ENCODE peak calls at places on chromosomes 1 and 21, in eight cellular contexts. U is astrocyte of the spinal cord, J is AG09309, O is PC-9, I is body of pancreas, E is colonic mucosa, L is brain microvascular endothelial cell, G is fibroblast of pulmonary artery. D is an unnamed sample.

GRCh38 chr1:63920154-63921117 is 146.6 kb downstream of the ROR1 start:
- DNase-seq in G (peak), L (peak), E (no peak), I (no peak), J (peak), U (peak), O (peak), D (peak)

GRCh38 chr1:40038693-40039092 is 1.8 kb upstream of the CAP1 start:
- DNase-seq in I (no peak), J (no peak), U (no peak), L (no peak), O (no peak), G (no peak), E (no peak), D (no peak)

GRCh38 chr1:229762891-229763290 is 136.8 kb downstream of the URB2 start:
- DNase-seq in O (no peak), L (no peak), J (no peak), U (no peak), I (no peak), E (no peak), G (no peak), D (no peak)

GRCh38 chr1:121586369-121587229 is 401.8 kb downstream of the SRGAP2C start:
- DNase-seq in E (peak), O (peak), G (no peak), U (no peak), I (peak), L (peak), J (no peak), D (no peak)

GRCh38 chr1:15740833-15741182 is 1.5 kb upstream of the TMEM82 start:
- DNase-seq in E (no peak), L (no peak), G (no peak), O (no peak), U (no peak), I (no peak), J (no peak), D (no peak)

GRCh38 chr1:116448785-116449385 is 75.8 kb downstream of the ATP1A1 start:
- DNase-seq in E (no peak), I (no peak), G (peak), J (no peak), O (peak), L (peak), U (peak), D (no peak)

GRCh38 chr1:237084399-237085077 is 42.6 kb downstream of the RYR2 start:
- DNase-seq in L (no peak), I (no peak), E (no peak), O (no peak), G (no peak), J (no peak), U (no peak), D (no peak)

GRCh38 chr1:109277434-109278204 is 5.3 kb downstream of the PSRC1 start:
- DNase-seq in J (no peak), O (peak), I (peak), U (peak), E (peak), L (peak), G (peak), D (no peak)

GRCh38 chr1:117606608-117607261 is 887 bp downstream of the TENT5C start:
- DNase-seq in I (peak), J (no peak), O (peak), E (peak), G (peak), L (no peak), U (peak), D (peak)

GRCh38 chr1:156708245-156708661 is 2.9 kb upstream of the CRABP2 start:
- DNase-seq in G (no peak), E (no peak), I (no peak), O (no peak), U (no peak), L (no peak), J (no peak), D (no peak)

GRCh38 chr1:3151456-3151855 is 82.5 kb downstream of the PRDM16 start:
- DNase-seq in J (no peak), U (no peak), E (no peak), G (no peak), O (no peak), I (no peak), L (no peak), D (no peak)

GRCh38 chr1:186026946-186027345 is 292.8 kb downstream of the HMCN1 start:
- DNase-seq in U (peak), I (no peak), O (no peak), J (no peak), G (no peak), L (peak), E (no peak), D (no peak)

GRCh38 chr1:156618853-156619581 is at the start of gene HAPLN2:
- DNase-seq in L (no peak), I (peak), E (no peak), G (peak), O (no peak), J (no peak), U (no peak), D (no peak)

GRCh38 chr1:82377201-82377884 is 576.6 kb downstream of the ADGRL2 start:
- DNase-seq in I (no peak), E (no peak), J (no peak), O (no peak), U (peak), G (peak), L (peak), D (no peak)

GRCh38 chr1:177922209-177922608 is 47.6 kb downstream of the SEC16B start:
- DNase-seq in O (no peak), U (no peak), J (no peak), G (no peak), I (no peak), E (no peak), L (no peak), D (no peak)
- TF ChIP-seq CTCF in O (no peak), U (no peak), J (no peak), G (no peak), I (no peak), E (no peak), L (peak), D (no peak)

GRCh38 chr1:225466848-225467192 is 39.0 kb upstream of the LBR start:
- DNase-seq in U (no peak), I (no peak), O (no peak), J (no peak), E (no peak), G (no peak), L (no peak), D (no peak)

GRCh38 chr1:225470210-225470609 is 42.4 kb upstream of the LBR start:
- DNase-seq in L (no peak), I (no peak), E (no peak), U (no peak), J (no peak), G (no peak), O (no peak), D (no peak)

GRCh38 chr1:225469051-225469450 is 41.2 kb upstream of the LBR start:
- DNase-seq in O (no peak), U (no peak), G (no peak), J (no peak), E (no peak), I (no peak), L (no peak), D (no peak)

GRCh38 chr1:225467193-225468020 is 39.6 kb upstream of the LBR start:
- DNase-seq in O (no peak), U (no peak), J (no peak), L (no peak), I (peak), G (peak), E (peak), D (no peak)

GRCh38 chr1:225468270-225469020 is 40.6 kb upstream of the LBR start:
- DNase-seq in G (no peak), O (no peak), E (no peak), U (no peak), L (no peak), I (no peak), J (no peak), D (no peak)
- H3K4me3 ChIP-seq in G (no peak), O (no peak), E (peak), U (no peak), L (no peak), I (no peak), J (no peak), D (no peak)

GRCh38 chr1:26998319-26999300 is 5.1 kb downstream of the TRNP1 start:
- DNase-seq in O (no peak), L (no peak), G (no peak), I (no peak), E (no peak), U (peak), J (no peak), D (peak)

GRCh38 chr1:27001570-27002360 is 8.3 kb downstream of the TRNP1 start:
- DNase-seq in O (no peak), I (peak), L (no peak), E (no peak), G (no peak), J (no peak), U (no peak), D (peak)

GRCh38 chr1:27000092-27000816 is 6.8 kb downstream of the TRNP1 start:
- DNase-seq in U (no peak), J (no peak), L (no peak), O (no peak), I (no peak), E (no peak), G (no peak), D (no peak)

GRCh38 chr1:27000817-27001460 is 7.4 kb downstream of the TRNP1 start:
- DNase-seq in G (peak), J (no peak), L (peak), E (no peak), U (peak), O (no peak), I (no peak), D (peak)

GRCh38 chr1:26999440-26999987 is 6.0 kb downstream of the TRNP1 start:
- DNase-seq in G (peak), E (no peak), U (peak), J (peak), I (peak), L (peak), O (peak), D (peak)
- TF ChIP-seq CTCF in G (no peak), E (no peak), U (peak), J (peak), I (no peak), L (peak), O (no peak), D (no peak)

DNA sequence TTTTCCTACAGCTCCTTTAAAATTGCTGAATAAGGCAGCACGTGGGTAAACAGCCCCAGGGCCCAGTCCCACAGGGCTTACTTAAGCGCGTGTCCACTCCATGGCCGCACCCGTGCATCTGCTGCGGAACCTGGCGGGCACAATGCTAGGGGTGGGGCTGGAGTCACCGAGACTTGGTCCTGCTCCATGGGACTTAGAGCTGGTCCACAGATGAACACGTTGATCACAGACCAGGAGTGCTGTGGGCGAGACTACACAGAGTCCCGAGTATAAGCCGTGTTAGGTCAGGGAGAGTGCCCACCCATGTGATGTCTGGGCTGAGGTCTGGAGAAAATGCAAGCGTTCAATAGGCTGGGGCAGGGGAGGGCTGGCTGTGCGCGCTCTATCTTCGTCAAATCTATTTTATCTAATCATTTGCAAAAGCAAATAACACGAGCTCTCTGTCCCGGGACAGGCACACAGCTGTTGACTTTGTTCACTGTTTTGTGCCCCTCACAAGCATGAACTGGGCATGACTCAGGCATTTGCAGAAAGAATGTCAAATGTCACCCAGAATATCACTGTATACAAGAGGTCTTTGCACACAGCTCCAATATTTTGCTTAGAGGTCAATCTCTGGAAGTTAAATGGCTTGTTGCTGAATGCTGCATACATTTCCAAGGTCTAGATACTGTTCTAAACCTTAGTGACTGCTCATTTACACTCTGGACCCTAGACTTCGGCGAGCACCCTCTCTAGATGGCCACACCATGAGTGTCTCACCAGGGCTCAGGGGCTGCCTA is 119.4 kb downstream of the CRYAA start:
- DNase-seq in L (peak), J (no peak), U (no peak), I (peak), E (no peak), G (no peak), O (peak), D (no peak)
- H3K4me3 ChIP-seq in L (no peak), J (no peak), U (no peak), I (no peak), E (no peak), G (no peak), O (peak), D (no peak)

GRCh38 chr1:85225624-85226380 is 25.0 kb upstream of the SYDE2 start:
- DNase-seq in L (peak), E (no peak), J (no peak), U (no peak), G (peak), I (no peak), O (no peak), D (no peak)

GRCh38 chr1:85224734-85225623 is 24.2 kb upstream of the SYDE2 start:
- DNase-seq in I (peak), U (no peak), E (peak), O (peak), L (no peak), G (no peak), J (no peak), D (no peak)

GRCh38 chr1:85229574-85230097 is 28.8 kb upstream of the SYDE2 start:
- DNase-seq in U (no peak), I (peak), L (no peak), J (no peak), E (peak), G (no peak), O (peak), D (no peak)

GRCh38 chr1:85228952-85229351 is 28.1 kb upstream of the SYDE2 start:
- DNase-seq in L (no peak), O (no peak), G (no peak), J (no peak), E (no peak), U (no peak), I (no peak), D (no peak)

DNA sequence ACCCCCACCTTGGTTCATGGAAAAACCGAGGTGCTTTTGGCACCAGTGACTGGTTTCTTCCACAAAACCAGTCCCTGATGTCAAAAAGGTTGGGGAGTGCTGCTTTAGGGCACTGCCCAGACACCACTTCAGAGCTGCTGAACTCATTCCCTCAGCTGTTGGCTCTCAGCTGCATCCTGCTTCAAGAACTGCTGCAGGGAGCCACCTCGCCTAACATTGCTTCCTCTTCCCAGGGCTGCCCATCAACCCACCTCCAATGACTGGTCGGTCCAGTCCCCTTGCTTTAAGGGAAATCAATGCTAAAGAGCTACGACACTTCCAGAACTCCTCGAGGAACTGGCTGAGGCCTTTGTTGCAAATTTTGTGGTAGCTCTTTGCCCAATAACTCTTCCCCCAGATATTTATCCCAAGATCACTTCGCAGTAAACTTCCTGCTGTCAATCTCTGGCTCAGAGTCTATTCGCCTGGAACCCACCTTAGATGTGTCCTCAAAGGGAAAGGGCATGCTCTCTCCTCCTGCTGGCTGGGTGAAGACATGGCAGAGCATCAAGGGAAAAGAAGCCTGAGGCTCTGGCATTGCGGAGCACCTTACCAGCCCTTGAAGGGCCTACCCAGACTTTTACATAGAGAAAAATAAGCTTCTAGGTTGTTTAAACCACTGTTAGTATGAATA is 29.0 kb downstream of the C1orf52 start:
- DNase-seq in L (no peak), O (no peak), G (no peak), E (no peak), J (no peak), U (no peak), I (no peak), D (no peak)
- TF ChIP-seq CTCF in L (peak), O (peak), G (peak), E (peak), J (peak), U (peak), I (peak), D (peak)

GRCh38 chr1:173204693-173205092 is 2.4 kb downstream of the TNFSF4 start:
- DNase-seq in E (no peak), I (no peak), U (no peak), O (no peak), G (no peak), J (no peak), L (peak), D (no peak)
- H3K4me3 ChIP-seq in E (no peak), I (no peak), U (no peak), O (no peak), G (peak), J (peak), L (no peak), D (peak)